ENCODE peak calls at places on chromosomes 7 and 10, in four cellular contexts. D is K562, L is IMR-90, X is HepG2. N is an unnamed sample.

GRCh38 chr10:109934958-109935793 is 11.9 kb upstream of the XPNPEP1 start:
- DNase-seq in L (peak), D (no peak), X (no peak), N (no peak)

GRCh38 chr10:52099026-52099600 is 215.0 kb upstream of the DKK1 start:
- DNase-seq in L (no peak), D (no peak), X (no peak), N (no peak)

GRCh38 chr7:137685439-137686164 is 161.2 kb downstream of the DGKI start:
- DNase-seq in D (no peak), X (no peak), L (no peak), N (no peak)

GRCh38 chr7:17233643-17234397 is 64.6 kb upstream of the AHR start:
- DNase-seq in D (peak), L (no peak), X (no peak), N (no peak)

GRCh38 chr7:106717997-106718871 is 57.3 kb upstream of the CCDC71L start:
- DNase-seq in L (peak), D (peak), X (peak), N (peak)

GRCh38 chr10:126928252-126928651 is 23.0 kb downstream of the DOCK1 start:
- DNase-seq in D (no peak), L (no peak), X (no peak), N (no peak)

GRCh38 chr7:50422858-50423257 is 27.3 kb downstream of the FIGNL1 start:
- DNase-seq in X (no peak), L (no peak), D (no peak), N (no peak)

GRCh38 chr7:5621776-5622175 is 159.7 kb downstream of the RNF216 start:
- DNase-seq in L (no peak), D (no peak), X (no peak), N (no peak)

GRCh38 chr10:70575486-70575873 is 27.1 kb downstream of the PRF1 start:
- DNase-seq in L (no peak), X (no peak), D (no peak), N (no peak)

GRCh38 chr7:128387663-128388485 is 21.9 kb downstream of the IMPDH1 start:
- DNase-seq in D (peak), X (peak), L (peak), N (peak)

GRCh38 chr10:61397175-61397986 is 55.8 kb downstream of the TMEM26 start:
- DNase-seq in L (peak), D (peak), X (no peak), N (no peak)

GRCh38 chr7:13908667-13909382 is 80.6 kb downstream of the ETV1 start:
- DNase-seq in X (no peak), L (no peak), D (no peak), N (no peak)

GRCh38 chr7:8719102-8719501 is 285.7 kb downstream of the NXPH1 start:
- DNase-seq in L (no peak), D (no peak), X (no peak), N (no peak)

GRCh38 chr7:116316838-116317612 is 106.7 kb downstream of the TES start:
- DNase-seq in X (peak), L (peak), D (no peak), N (peak)

GRCh38 chr10:47349516-47349915 is 1.4 kb downstream of the RBP3 start:
- DNase-seq in X (no peak), D (no peak), L (no peak), N (no peak)

GRCh38 chr7:27655184-27655583 is 7.5 kb downstream of the HIBADH start:
- DNase-seq in D (no peak), L (no peak), X (no peak), N (no peak)

GRCh38 chr10:16867990-16868389 is 50.8 kb upstream of the RSU1 start:
- DNase-seq in X (no peak), L (no peak), D (no peak), N (no peak)

GRCh38 chr10:8084799-8085198 is 30.3 kb downstream of the GATA3 start:
- DNase-seq in D (no peak), L (no peak), X (no peak), N (no peak)

GRCh38 chr7:104983620-104984539 is 30.1 kb upstream of the KMT2E start:
- DNase-seq in L (peak), X (peak), D (peak), N (peak)

GRCh38 chr10:55368467-55368866 is 567.4 kb upstream of the PCDH15 start:
- DNase-seq in X (no peak), L (no peak), D (no peak), N (no peak)

GRCh38 chr7:43463401-43463980 is 119.4 kb upstream of the STK17A start:
- DNase-seq in D (no peak), X (no peak), L (no peak), N (no peak)

GRCh38 chr7:23106491-23106800 is 861 bp downstream of the KLHL7 start:
- DNase-seq in X (no peak), D (no peak), L (no peak), N (no peak)

GRCh38 chr7:11212080-11212711 is 238.5 kb downstream of the PHF14 start:
- DNase-seq in D (peak), X (peak), L (peak), N (peak)

GRCh38 chr7:130096243-130096827 is 26.0 kb downstream of the KLHDC10 start:
- DNase-seq in D (peak), L (no peak), X (no peak), N (no peak)

GRCh38 chr7:97844036-97844435 is 28.2 kb downstream of the ASNS start:
- DNase-seq in X (peak), L (peak), D (no peak), N (peak)

GRCh38 chr10:94239696-94240095 is 123.0 kb downstream of the NOC3L start:
- DNase-seq in D (peak), L (no peak), X (no peak), N (no peak)

GRCh38 chr7:30143748-30144251 is 9.0 kb downstream of the MTURN start:
- DNase-seq in L (peak), X (no peak), D (peak), N (no peak)

GRCh38 chr7:41110186-41110585 is 592.7 kb downstream of the INHBA start:
- DNase-seq in X (no peak), L (peak), D (no peak), N (no peak)

GRCh38 chr7:151883872-151884271 is 7.0 kb upstream of the PRKAG2 start:
- DNase-seq in D (no peak), X (no peak), L (no peak), N (no peak)

GRCh38 chr10:15211464-15211979 is 43.0 kb upstream of the NMT2 start:
- DNase-seq in L (peak), D (no peak), X (no peak), N (no peak)

GRCh38 chr7:128003179-128003578 is 28.1 kb downstream of the LRRC4 start:
- DNase-seq in X (no peak), D (no peak), L (no peak), N (no peak)

GRCh38 chr7:155069992-155070827 is at the start of gene HTR5A:
- DNase-seq in X (peak), D (peak), L (peak), N (peak)

GRCh38 chr10:55214608-55215007 is 413.6 kb upstream of the PCDH15 start:
- DNase-seq in D (no peak), X (no peak), L (no peak), N (no peak)

GRCh38 chr10:121928528-121928884 is 675 bp upstream of the ATE1 start:
- DNase-seq in D (no peak), L (peak), X (no peak), N (no peak)

GRCh38 chr10:73043319-73043718 is 53.3 kb downstream of the P4HA1 start:
- DNase-seq in D (no peak), L (no peak), X (no peak), N (no peak)

GRCh38 chr7:47782792-47783191 is 165.5 kb downstream of the PKD1L1 start:
- DNase-seq in L (no peak), X (no peak), D (no peak), N (no peak)

GRCh38 chr10:58757352-58758071 is 244.8 kb downstream of the BICC1 start:
- DNase-seq in L (no peak), X (no peak), D (no peak), N (no peak)

GRCh38 chr10:58754419-58755180 is 241.9 kb downstream of the BICC1 start:
- DNase-seq in X (no peak), L (no peak), D (no peak), N (no peak)

GRCh38 chr10:58755688-58756087 is 243.0 kb downstream of the BICC1 start:
- DNase-seq in X (no peak), D (no peak), L (peak), N (peak)

GRCh38 chr10:58758311-58758710 is 245.6 kb downstream of the BICC1 start:
- DNase-seq in D (no peak), L (no peak), X (no peak), N (no peak)

GRCh38 chr10:58756126-58756525 is 243.5 kb downstream of the BICC1 start:
- DNase-seq in X (no peak), L (peak), D (no peak), N (no peak)
- TF ChIP-seq MAZ in X (no peak), L (no peak), D (no peak), N (no peak)

GRCh38 chr10:48802611-48803046 is 118.0 kb downstream of the WDFY4 start:
- DNase-seq in L (no peak), X (no peak), D (no peak), N (no peak)

GRCh38 chr10:48805848-48806247 is 121.2 kb downstream of the WDFY4 start:
- DNase-seq in D (no peak), L (no peak), X (no peak), N (no peak)

GRCh38 chr10:48804740-48805182 is 120.1 kb downstream of the WDFY4 start:
- DNase-seq in D (peak), L (no peak), X (peak), N (no peak)

GRCh38 chr10:48805411-48805810 is 120.7 kb downstream of the WDFY4 start:
- DNase-seq in D (no peak), L (no peak), X (no peak), N (no peak)

GRCh38 chr10:48803831-48804584 is 119.3 kb downstream of the WDFY4 start:
- DNase-seq in L (no peak), X (no peak), D (peak), N (no peak)
- TF ChIP-seq MAZ in L (no peak), X (no peak), D (no peak), N (no peak)

DNA sequence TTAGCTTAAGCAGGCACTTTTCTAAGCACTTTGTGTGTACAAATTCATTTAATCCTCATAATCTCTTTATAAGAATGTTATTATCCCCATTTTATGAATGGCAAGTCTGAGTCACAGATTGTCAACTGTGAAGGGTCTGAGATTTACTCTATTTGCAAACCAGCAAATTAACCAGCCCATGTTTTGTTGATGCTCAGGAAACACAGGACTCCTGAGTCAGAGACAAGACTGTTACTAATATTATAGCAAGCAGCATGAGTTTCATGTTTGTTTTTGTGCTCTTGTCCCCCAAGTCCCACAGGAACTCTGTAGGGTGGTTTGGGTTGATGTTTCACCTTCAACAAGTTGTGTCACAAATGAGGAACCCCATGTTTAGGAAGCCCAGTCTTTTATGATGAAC is 182.0 kb upstream of the PPP1R3A start:
- DNase-seq in D (no peak), L (no peak), X (no peak), N (no peak)
- TF ChIP-seq MAZ in D (no peak), L (no peak), X (no peak), N (no peak)

GRCh38 chr10:105409370-105409769 is 768.3 kb downstream of the SORCS3 start:
- DNase-seq in D (no peak), X (no peak), L (no peak), N (no peak)

DNA sequence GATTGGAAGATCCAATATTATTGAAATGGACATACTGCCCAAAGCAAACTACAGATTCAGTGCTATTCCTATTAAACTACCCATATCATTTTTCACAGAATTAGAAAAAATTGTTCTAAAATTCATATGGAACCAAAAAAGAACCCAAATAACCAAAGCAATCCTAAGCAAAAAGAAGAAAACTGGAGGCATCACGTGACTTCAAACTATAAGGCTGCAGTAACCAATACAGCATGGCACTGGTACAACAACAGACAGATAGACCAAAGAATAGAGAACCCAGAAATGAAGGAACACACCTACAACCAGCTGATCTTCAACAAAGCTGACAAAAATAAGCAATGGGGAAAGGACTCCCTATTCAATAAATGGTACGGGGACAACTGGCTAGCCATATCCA is 765.4 kb downstream of the SORCS3 start:
- DNase-seq in X (no peak), L (no peak), D (no peak), N (no peak)
- TF ChIP-seq MAZ in X (no peak), L (no peak), D (no peak), N (no peak)

N was measured in A549.